ENCODE peak calls at places on chromosomes 2 and 18, in six cellular contexts. One of them, this sample, is unnamed.

GRCh38 chr18:73841661-73842060 is 306.0 kb downstream of the FBXO15 start:
- DNase-seq in neuronal stem cell: no peak
- DNase-seq in H9: no peak
- DNase-seq in H1: no peak
- DNase-seq in IMR-90: no peak
- DNase-seq in mesenchymal stem cell: no peak
- DNase-seq in this sample: no peak

GRCh38 chr2:179020156-179020750 is 29.7 kb downstream of the CCDC141 start:
- DNase-seq in H1: peak
- DNase-seq in neuronal stem cell: no peak
- DNase-seq in H9: peak
- DNase-seq in mesenchymal stem cell: peak
- DNase-seq in IMR-90: no peak
- DNase-seq in this sample: peak

GRCh38 chr2:176500921-176501320 is 231.7 kb downstream of the MTX2 start:
- DNase-seq in H9: no peak
- DNase-seq in IMR-90: no peak
- DNase-seq in H1: no peak
- DNase-seq in mesenchymal stem cell: peak
- DNase-seq in neuronal stem cell: no peak
- DNase-seq in this sample: no peak

GRCh38 chr2:28355521-28356094 is 37.0 kb upstream of the FOSL2 start:
- DNase-seq in H9: no peak
- DNase-seq in mesenchymal stem cell: peak
- DNase-seq in neuronal stem cell: no peak
- DNase-seq in H1: no peak
- DNase-seq in IMR-90: no peak
- DNase-seq in this sample: no peak

GRCh38 chr2:57759822-57760300 is 286.7 kb upstream of the VRK2 start:
- DNase-seq in neuronal stem cell: peak
- DNase-seq in IMR-90: peak
- DNase-seq in mesenchymal stem cell: peak
- DNase-seq in H1: peak
- DNase-seq in H9: peak
- DNase-seq in this sample: peak

GRCh38 chr2:238518127-238518827 is 91.5 kb downstream of the ASB1 start:
- DNase-seq in mesenchymal stem cell: no peak
- DNase-seq in H9: no peak
- DNase-seq in neuronal stem cell: no peak
- DNase-seq in H1: no peak
- DNase-seq in IMR-90: peak
- DNase-seq in this sample: no peak

GRCh38 chr2:242029422-242030225 is 160.1 kb downstream of the RTP5 start:
- DNase-seq in H1: peak
- DNase-seq in H9: peak
- DNase-seq in neuronal stem cell: no peak
- DNase-seq in IMR-90: no peak
- DNase-seq in mesenchymal stem cell: no peak
- DNase-seq in this sample: no peak

GRCh38 chr2:214649440-214650205 is 159.9 kb downstream of the BARD1 start:
- DNase-seq in IMR-90: peak
- DNase-seq in H1: no peak
- DNase-seq in H9: no peak
- DNase-seq in mesenchymal stem cell: peak
- DNase-seq in neuronal stem cell: no peak
- DNase-seq in this sample: no peak

GRCh38 chr2:72864500-72864899 is 22.7 kb upstream of the SPR start:
- DNase-seq in H1: no peak
- DNase-seq in neuronal stem cell: no peak
- DNase-seq in mesenchymal stem cell: peak
- DNase-seq in IMR-90: peak
- DNase-seq in H9: no peak
- DNase-seq in this sample: peak

GRCh38 chr2:109365131-109365530 is 236.1 kb downstream of the SH3RF3 start:
- DNase-seq in H1: no peak
- DNase-seq in H9: peak
- DNase-seq in neuronal stem cell: no peak
- DNase-seq in mesenchymal stem cell: no peak
- DNase-seq in IMR-90: no peak
- DNase-seq in this sample: no peak

GRCh38 chr2:138016703-138017102 is 52.4 kb downstream of the HNMT start:
- DNase-seq in IMR-90: no peak
- DNase-seq in H9: no peak
- DNase-seq in neuronal stem cell: no peak
- DNase-seq in H1: no peak
- DNase-seq in mesenchymal stem cell: no peak
- DNase-seq in this sample: no peak

GRCh38 chr2:200455958-200456421 is 53.9 kb downstream of the KCTD18 start:
- DNase-seq in mesenchymal stem cell: peak
- DNase-seq in IMR-90: no peak
- DNase-seq in H9: no peak
- DNase-seq in neuronal stem cell: no peak
- DNase-seq in H1: no peak
- DNase-seq in this sample: no peak

GRCh38 chr2:168430431-168430830 is 25.6 kb upstream of the CERS6 start:
- DNase-seq in mesenchymal stem cell: no peak
- DNase-seq in H9: no peak
- DNase-seq in IMR-90: no peak
- DNase-seq in H1: no peak
- DNase-seq in neuronal stem cell: no peak
- DNase-seq in this sample: no peak

GRCh38 chr2:134217924-134218323 is 35.9 kb upstream of the MGAT5 start:
- DNase-seq in H9: no peak
- DNase-seq in IMR-90: peak
- DNase-seq in H1: no peak
- DNase-seq in mesenchymal stem cell: peak
- DNase-seq in neuronal stem cell: no peak
- DNase-seq in this sample: peak

GRCh38 chr18:48663931-48664847 is 125.4 kb downstream of the CTIF start:
- DNase-seq in neuronal stem cell: peak
- DNase-seq in IMR-90: peak
- DNase-seq in H9: peak
- DNase-seq in H1: peak
- DNase-seq in mesenchymal stem cell: peak
- DNase-seq in this sample: peak

GRCh38 chr2:68912732-68913131 is 40.0 kb downstream of the GKN2 start:
- DNase-seq in H1: no peak
- DNase-seq in mesenchymal stem cell: no peak
- DNase-seq in IMR-90: no peak
- DNase-seq in neuronal stem cell: no peak
- DNase-seq in H9: no peak
- DNase-seq in this sample: no peak

GRCh38 chr18:23243178-23243577 is 107.9 kb downstream of the CABLES1 start:
- DNase-seq in IMR-90: no peak
- DNase-seq in mesenchymal stem cell: no peak
- DNase-seq in H9: peak
- DNase-seq in neuronal stem cell: no peak
- DNase-seq in H1: no peak
- DNase-seq in this sample: no peak

GRCh38 chr18:79466591-79466990 is 70.9 kb downstream of the NFATC1 start:
- DNase-seq in mesenchymal stem cell: no peak
- DNase-seq in H1: no peak
- DNase-seq in neuronal stem cell: no peak
- DNase-seq in H9: no peak
- DNase-seq in IMR-90: no peak
- DNase-seq in this sample: no peak

GRCh38 chr2:46653539-46653938 is 174.2 kb downstream of the TMEM247 start:
- DNase-seq in mesenchymal stem cell: no peak
- DNase-seq in IMR-90: peak
- DNase-seq in H9: no peak
- DNase-seq in neuronal stem cell: no peak
- DNase-seq in H1: no peak
- DNase-seq in this sample: no peak

GRCh38 chr18:12628706-12629702 is 28.9 kb downstream of the SPIRE1 start:
- DNase-seq in H9: no peak
- DNase-seq in H1: no peak
- DNase-seq in IMR-90: peak
- DNase-seq in mesenchymal stem cell: peak
- DNase-seq in neuronal stem cell: no peak
- DNase-seq in this sample: peak

GRCh38 chr2:3981446-3981845 is 278.1 kb downstream of the DCDC2C start:
- DNase-seq in H1: no peak
- DNase-seq in H9: no peak
- DNase-seq in IMR-90: no peak
- DNase-seq in neuronal stem cell: no peak
- DNase-seq in mesenchymal stem cell: no peak
- DNase-seq in this sample: no peak

GRCh38 chr2:3982160-3982559 is 278.8 kb downstream of the DCDC2C start:
- DNase-seq in mesenchymal stem cell: no peak
- DNase-seq in H1: no peak
- DNase-seq in IMR-90: no peak
- DNase-seq in neuronal stem cell: no peak
- DNase-seq in H9: no peak
- DNase-seq in this sample: no peak

GRCh38 chr2:3986530-3987258 is 283.3 kb downstream of the DCDC2C start:
- DNase-seq in IMR-90: no peak
- DNase-seq in mesenchymal stem cell: no peak
- DNase-seq in H9: no peak
- DNase-seq in neuronal stem cell: no peak
- DNase-seq in H1: no peak
- DNase-seq in this sample: no peak

GRCh38 chr2:3986063-3986462 is 282.7 kb downstream of the DCDC2C start:
- DNase-seq in H1: no peak
- DNase-seq in mesenchymal stem cell: no peak
- DNase-seq in IMR-90: no peak
- DNase-seq in H9: no peak
- DNase-seq in neuronal stem cell: no peak
- DNase-seq in this sample: no peak
- H4K8ac ChIP-seq in H1: no peak
- H4K8ac ChIP-seq in mesenchymal stem cell: no peak
- H4K8ac ChIP-seq in IMR-90: no peak
- H4K8ac ChIP-seq in H9: no peak
- H4K8ac ChIP-seq in neuronal stem cell: no peak
- H4K8ac ChIP-seq in this sample: no peak

GRCh38 chr18:21362921-21363320 is 120.9 kb downstream of the GREB1L start:
- DNase-seq in neuronal stem cell: no peak
- DNase-seq in H1: no peak
- DNase-seq in mesenchymal stem cell: no peak
- DNase-seq in H9: no peak
- DNase-seq in IMR-90: no peak
- DNase-seq in this sample: no peak

GRCh38 chr18:21361297-21361880 is 119.4 kb downstream of the GREB1L start:
- DNase-seq in IMR-90: no peak
- DNase-seq in mesenchymal stem cell: no peak
- DNase-seq in H9: no peak
- DNase-seq in neuronal stem cell: no peak
- DNase-seq in H1: no peak
- DNase-seq in this sample: no peak

GRCh38 chr18:21366896-21367295 is 124.9 kb downstream of the GREB1L start:
- DNase-seq in neuronal stem cell: peak
- DNase-seq in mesenchymal stem cell: no peak
- DNase-seq in H9: no peak
- DNase-seq in IMR-90: no peak
- DNase-seq in H1: no peak
- DNase-seq in this sample: no peak

GRCh38 chr18:21364471-21364870 is 122.4 kb downstream of the GREB1L start:
- DNase-seq in mesenchymal stem cell: no peak
- DNase-seq in H1: no peak
- DNase-seq in H9: no peak
- DNase-seq in IMR-90: no peak
- DNase-seq in neuronal stem cell: no peak
- DNase-seq in this sample: no peak

DNA sequence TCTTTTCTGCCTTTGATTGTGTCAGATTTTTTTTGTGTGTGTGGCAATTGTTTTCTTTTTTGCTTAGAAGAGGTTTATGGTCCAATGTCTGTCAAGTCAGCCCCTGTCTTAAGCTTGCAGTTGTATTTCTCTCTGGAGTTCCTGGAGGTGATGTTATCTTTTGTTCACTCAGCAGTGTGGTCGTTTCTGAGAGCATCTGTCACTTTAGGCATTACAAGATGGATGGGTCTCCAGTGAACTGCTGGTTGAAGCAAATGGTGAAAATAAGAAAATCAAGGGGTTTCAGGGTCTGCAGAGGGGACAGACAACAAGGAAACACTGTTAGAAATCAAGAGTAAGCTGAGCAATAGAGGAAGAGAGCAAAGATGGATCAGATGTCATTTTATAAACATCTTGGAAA is 121.4 kb downstream of the GREB1L start:
- DNase-seq in IMR-90: no peak
- DNase-seq in H1: no peak
- DNase-seq in H9: no peak
- DNase-seq in neuronal stem cell: no peak
- DNase-seq in mesenchymal stem cell: no peak
- DNase-seq in this sample: no peak
- H2AFZ ChIP-seq in IMR-90: no peak
- H2AFZ ChIP-seq in H1: no peak
- H2AFZ ChIP-seq in H9: no peak
- H2AFZ ChIP-seq in neuronal stem cell: no peak
- H2AFZ ChIP-seq in mesenchymal stem cell: peak
- H2AFZ ChIP-seq in this sample: no peak

GRCh38 chr2:142824756-142825155 is 52.7 kb upstream of the KYNU start:
- DNase-seq in mesenchymal stem cell: no peak
- DNase-seq in H1: no peak
- DNase-seq in IMR-90: peak
- DNase-seq in neuronal stem cell: no peak
- DNase-seq in H9: no peak
- DNase-seq in this sample: no peak

GRCh38 chr2:142813830-142814829 is 63.3 kb upstream of the KYNU start:
- DNase-seq in IMR-90: no peak
- DNase-seq in mesenchymal stem cell: no peak
- DNase-seq in H9: no peak
- DNase-seq in H1: no peak
- DNase-seq in neuronal stem cell: no peak
- DNase-seq in this sample: no peak

GRCh38 chr2:142815375-142815774 is 62.1 kb upstream of the KYNU start:
- DNase-seq in mesenchymal stem cell: no peak
- DNase-seq in IMR-90: no peak
- DNase-seq in H1: no peak
- DNase-seq in neuronal stem cell: no peak
- DNase-seq in H9: no peak
- DNase-seq in this sample: no peak

GRCh38 chr2:142822190-142822589 is 55.3 kb upstream of the KYNU start:
- DNase-seq in H9: no peak
- DNase-seq in neuronal stem cell: no peak
- DNase-seq in mesenchymal stem cell: no peak
- DNase-seq in IMR-90: no peak
- DNase-seq in H1: no peak
- DNase-seq in this sample: no peak

GRCh38 chr2:142819411-142819810 is 58.1 kb upstream of the KYNU start:
- DNase-seq in IMR-90: no peak
- DNase-seq in neuronal stem cell: no peak
- DNase-seq in mesenchymal stem cell: no peak
- DNase-seq in H1: no peak
- DNase-seq in H9: no peak
- DNase-seq in this sample: no peak
- H4K8ac ChIP-seq in IMR-90: no peak
- H4K8ac ChIP-seq in neuronal stem cell: no peak
- H4K8ac ChIP-seq in mesenchymal stem cell: no peak
- H4K8ac ChIP-seq in H1: no peak
- H4K8ac ChIP-seq in H9: no peak
- H4K8ac ChIP-seq in this sample: no peak

DNA sequence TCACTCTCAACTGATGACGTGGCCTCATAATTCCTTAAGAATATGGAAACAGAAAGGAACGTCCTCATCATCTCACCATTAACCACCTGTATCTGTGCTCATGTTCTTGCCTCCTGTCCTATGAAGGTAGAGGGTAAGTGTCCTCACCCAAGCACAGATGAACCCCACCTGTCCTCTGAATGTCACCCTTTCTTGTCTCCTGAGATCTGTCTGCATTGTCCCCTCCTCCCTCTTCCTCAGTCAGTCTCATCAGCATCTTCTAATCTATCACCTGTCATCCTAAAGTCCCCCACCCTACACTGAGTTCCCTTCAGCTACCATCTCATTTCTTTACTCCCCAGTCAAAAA is 39.4 kb upstream of the LPIN2 start:
- DNase-seq in H1: no peak
- DNase-seq in IMR-90: no peak
- DNase-seq in H9: no peak
- DNase-seq in mesenchymal stem cell: no peak
- DNase-seq in neuronal stem cell: no peak
- DNase-seq in this sample: no peak
- H2AFZ ChIP-seq in H1: no peak
- H2AFZ ChIP-seq in IMR-90: no peak
- H2AFZ ChIP-seq in H9: no peak
- H2AFZ ChIP-seq in mesenchymal stem cell: no peak
- H2AFZ ChIP-seq in neuronal stem cell: no peak
- H2AFZ ChIP-seq in this sample: no peak